ENCODE peak calls at places on chromosomes 7 and 10, in four cellular contexts. Z is activated T-cell treated with anti-CD3 and anti-CD28 coated beads, Interleukin-2, amount 50 U/mL, for 48 hours; R is dorsolateral prefrontal cortex; P is H7. V is an unnamed sample.

GRCh38 chr7:100171087-100171681 is 2.8 kb upstream of the GAL3ST4 start:
- DNase-seq in Z (no peak), R (peak), P (peak), V (peak)

GRCh38 chr10:49488056-49488455 is 50.9 kb downstream of the ERCC6 start:
- DNase-seq in Z (no peak), R (no peak), P (no peak), V (no peak)

GRCh38 chr10:89921422-89921821 is 220.0 kb downstream of the KIF20B start:
- DNase-seq in Z (no peak), R (no peak), P (no peak), V (no peak)

GRCh38 chr7:115097175-115097671 is 175.3 kb downstream of the MDFIC start:
- DNase-seq in Z (no peak), R (no peak), P (no peak), V (no peak)

GRCh38 chr10:83680470-83680891 is 458.8 kb upstream of the GHITM start:
- DNase-seq in Z (peak), R (no peak), P (no peak), V (no peak)

GRCh38 chr10:113937756-113938155 is 83.3 kb downstream of the NHLRC2 start:
- DNase-seq in Z (no peak), R (no peak), P (no peak), V (no peak)

GRCh38 chr10:110969183-110969582 is 49.8 kb downstream of the SHOC2 start:
- DNase-seq in Z (no peak), R (no peak), P (no peak), V (no peak)

GRCh38 chr7:25122373-25122772 is 2.7 kb downstream of the CYCS start:
- DNase-seq in Z (no peak), R (no peak), P (no peak), V (no peak)

GRCh38 chr10:29067161-29067560 is 221.7 kb upstream of the LYZL1 start:
- DNase-seq in Z (no peak), R (no peak), P (no peak), V (no peak)

GRCh38 chr10:73247509-73248258 is 629 bp upstream of the DNAJC9 start:
- DNase-seq in Z (no peak), R (no peak), P (no peak), V (no peak)

GRCh38 chr10:91300011-91300575 is 79.6 kb downstream of the PCGF5 start:
- DNase-seq in Z (no peak), R (no peak), P (no peak), V (no peak)

GRCh38 chr7:108459922-108460551 is 3.8 kb upstream of the NRCAM start:
- DNase-seq in Z (no peak), R (no peak), P (peak), V (peak)

GRCh38 chr7:6164491-6164890 is 107.9 kb downstream of the CYTH3 start:
- DNase-seq in Z (no peak), R (no peak), P (peak), V (peak)

GRCh38 chr10:89478739-89479116 is 56.7 kb downstream of the SLC16A12 start:
- DNase-seq in Z (no peak), R (no peak), P (no peak), V (no peak)

GRCh38 chr10:23505797-23506465 is 67.1 kb downstream of the OTUD1 start:
- DNase-seq in Z (no peak), R (no peak), P (no peak), V (no peak)

GRCh38 chr7:36937754-36938551 is 213.7 kb upstream of the AOAH start:
- DNase-seq in Z (no peak), R (no peak), P (no peak), V (no peak)

GRCh38 chr10:123135415-123136141 is at the start of gene HMX3:
- DNase-seq in Z (peak), R (no peak), P (peak), V (peak)

GRCh38 chr7:29968683-29969457 is 20.7 kb downstream of the SCRN1 start:
- DNase-seq in Z (no peak), R (no peak), P (no peak), V (no peak)

GRCh38 chr7:27172823-27173411 is 1.2 kb downstream of the HOXA10 start:
- DNase-seq in Z (peak), R (peak), P (peak), V (peak)

GRCh38 chr10:80498833-80499671 is 38.6 kb upstream of the SH2D4B start:
- DNase-seq in Z (peak), R (peak), P (peak), V (no peak)

GRCh38 chr10:17802966-17803365 is 6.2 kb upstream of the MRC1 start:
- DNase-seq in Z (no peak), R (no peak), P (no peak), V (no peak)

GRCh38 chr7:95687759-95688343 is 84.5 kb upstream of the DYNC1I1 start:
- DNase-seq in Z (no peak), R (no peak), P (no peak), V (peak)

GRCh38 chr10:117365612-117366011 is 9.6 kb downstream of the PDZD8 start:
- DNase-seq in Z (no peak), R (no peak), P (no peak), V (no peak)

GRCh38 chr7:70790215-70791073 is 341.5 kb upstream of the GALNT17 start:
- DNase-seq in Z (no peak), R (no peak), P (peak), V (no peak)